ENCODE peak calls at places on chromosomes 4 and X, in nine cellular contexts. One of them, this sample, is unnamed.

GRCh38 chrX:77894921-77895886 is at the start of gene MAGT1:
- DNase-seq in fibroblast of mammary gland: peak
- DNase-seq in right lobe of liver: peak
- DNase-seq in lung: peak
- DNase-seq in AG10803: peak
- DNase-seq in AG04449: peak
- DNase-seq in GM12865: peak
- DNase-seq in MM.1S: peak
- DNase-seq in kidney epithelial cell: peak
- DNase-seq in this sample: peak

GRCh38 chr4:1843852-1844251 is 12.1 kb downstream of the LETM1 start:
- DNase-seq in fibroblast of mammary gland: peak
- DNase-seq in right lobe of liver: no peak
- DNase-seq in lung: no peak
- DNase-seq in AG10803: peak
- DNase-seq in AG04449: no peak
- DNase-seq in GM12865: no peak
- DNase-seq in MM.1S: no peak
- DNase-seq in kidney epithelial cell: no peak
- DNase-seq in this sample: no peak

GRCh38 chrX:44828008-44828605 is 15.7 kb upstream of the DUSP21 start:
- DNase-seq in fibroblast of mammary gland: peak
- DNase-seq in right lobe of liver: no peak
- DNase-seq in lung: no peak
- DNase-seq in AG10803: peak
- DNase-seq in AG04449: peak
- DNase-seq in GM12865: no peak
- DNase-seq in MM.1S: no peak
- DNase-seq in kidney epithelial cell: peak
- DNase-seq in this sample: no peak

GRCh38 chr4:40301592-40301991 is 33.5 kb upstream of the CHRNA9 start:
- DNase-seq in fibroblast of mammary gland: no peak
- DNase-seq in right lobe of liver: no peak
- DNase-seq in lung: no peak
- DNase-seq in AG10803: no peak
- DNase-seq in AG04449: no peak
- DNase-seq in GM12865: peak
- DNase-seq in MM.1S: peak
- DNase-seq in kidney epithelial cell: no peak
- DNase-seq in this sample: peak

GRCh38 chrX:124895947-124896346 is 423.7 kb upstream of the TEX13C start:
- DNase-seq in fibroblast of mammary gland: no peak
- DNase-seq in right lobe of liver: no peak
- DNase-seq in lung: no peak
- DNase-seq in AG10803: no peak
- DNase-seq in AG04449: no peak
- DNase-seq in GM12865: no peak
- DNase-seq in MM.1S: no peak
- DNase-seq in kidney epithelial cell: no peak
- DNase-seq in this sample: no peak

GRCh38 chr4:135243960-135244561 is 1042.5 kb upstream of the PABPC4L start:
- DNase-seq in fibroblast of mammary gland: peak
- DNase-seq in right lobe of liver: no peak
- DNase-seq in lung: no peak
- DNase-seq in AG10803: peak
- DNase-seq in AG04449: no peak
- DNase-seq in GM12865: no peak
- DNase-seq in MM.1S: no peak
- DNase-seq in kidney epithelial cell: no peak
- DNase-seq in this sample: no peak

GRCh38 chr4:119313237-119313636 is 8.7 kb downstream of the FABP2 start:
- DNase-seq in fibroblast of mammary gland: no peak
- DNase-seq in right lobe of liver: no peak
- DNase-seq in lung: no peak
- DNase-seq in AG10803: no peak
- DNase-seq in AG04449: no peak
- DNase-seq in GM12865: no peak
- DNase-seq in MM.1S: no peak
- DNase-seq in kidney epithelial cell: no peak
- DNase-seq in this sample: no peak

GRCh38 chr4:67909910-67910905 is 26.4 kb upstream of the TMPRSS11D start:
- DNase-seq in fibroblast of mammary gland: peak
- DNase-seq in right lobe of liver: no peak
- DNase-seq in lung: no peak
- DNase-seq in AG10803: peak
- DNase-seq in AG04449: no peak
- DNase-seq in GM12865: peak
- DNase-seq in MM.1S: peak
- DNase-seq in kidney epithelial cell: no peak
- DNase-seq in this sample: no peak

GRCh38 chrX:40105791-40106676 is 8.3 kb upstream of the BCOR start:
- DNase-seq in fibroblast of mammary gland: no peak
- DNase-seq in right lobe of liver: peak
- DNase-seq in lung: no peak
- DNase-seq in AG10803: no peak
- DNase-seq in AG04449: no peak
- DNase-seq in GM12865: peak
- DNase-seq in MM.1S: peak
- DNase-seq in kidney epithelial cell: no peak
- DNase-seq in this sample: no peak

DNA sequence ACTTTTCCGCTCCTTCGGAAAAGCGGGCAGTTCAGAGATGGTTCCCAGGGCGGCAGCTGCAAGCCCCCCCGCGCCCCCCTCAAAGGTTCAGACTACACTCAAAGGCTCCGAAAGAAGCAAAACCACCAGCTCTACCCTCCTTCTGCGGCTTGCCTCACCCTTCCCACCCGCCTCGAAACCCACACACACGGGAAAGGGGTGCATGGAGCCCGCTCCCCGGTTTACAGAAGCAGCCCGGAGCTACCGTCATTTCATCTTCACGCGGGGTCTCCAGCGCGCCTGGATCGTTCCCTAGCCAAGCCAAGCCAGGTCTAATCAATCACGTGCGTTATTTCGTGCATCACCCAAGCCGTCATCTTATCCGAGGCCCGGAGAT is 1.2 kb downstream of the NLGN4X start:
- DNase-seq in fibroblast of mammary gland: no peak
- DNase-seq in right lobe of liver: no peak
- DNase-seq in lung: no peak
- DNase-seq in AG10803: no peak
- DNase-seq in AG04449: no peak
- DNase-seq in GM12865: no peak
- DNase-seq in MM.1S: no peak
- DNase-seq in kidney epithelial cell: no peak
- DNase-seq in this sample: no peak
- H3K4me3 ChIP-seq in fibroblast of mammary gland: no peak
- H3K4me3 ChIP-seq in right lobe of liver: no peak
- H3K4me3 ChIP-seq in lung: no peak
- H3K4me3 ChIP-seq in AG10803: no peak
- H3K4me3 ChIP-seq in AG04449: no peak
- H3K4me3 ChIP-seq in GM12865: no peak
- H3K4me3 ChIP-seq in MM.1S: peak
- H3K4me3 ChIP-seq in kidney epithelial cell: peak
- H3K4me3 ChIP-seq in this sample: no peak

DNA sequence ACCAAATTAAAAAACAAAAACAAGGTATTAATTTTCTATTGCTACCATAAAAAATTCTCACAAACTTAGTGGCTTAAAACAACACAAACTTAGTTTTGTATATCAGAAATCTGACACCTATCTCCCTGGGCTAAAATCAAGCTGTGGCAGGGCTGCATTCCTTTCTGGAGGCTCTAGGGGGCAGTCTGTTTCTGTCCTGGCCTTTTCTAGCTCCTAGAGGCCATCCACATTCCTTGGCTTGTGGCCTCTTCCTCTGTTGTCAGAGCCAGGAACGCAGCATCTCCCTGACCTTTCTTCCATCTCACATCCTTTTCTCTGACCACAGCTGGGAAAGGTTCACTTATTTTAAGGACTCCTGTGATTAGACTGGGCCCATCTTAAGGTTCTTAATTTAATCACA is 38.9 kb upstream of the TLR2 start:
- DNase-seq in fibroblast of mammary gland: peak
- DNase-seq in right lobe of liver: no peak
- DNase-seq in lung: no peak
- DNase-seq in AG10803: no peak
- DNase-seq in AG04449: no peak
- DNase-seq in GM12865: no peak
- DNase-seq in MM.1S: no peak
- DNase-seq in kidney epithelial cell: no peak
- DNase-seq in this sample: no peak
- TF ChIP-seq CTCF in fibroblast of mammary gland: peak
- TF ChIP-seq CTCF in right lobe of liver: no peak
- TF ChIP-seq CTCF in lung: no peak
- TF ChIP-seq CTCF in AG10803: peak
- TF ChIP-seq CTCF in AG04449: no peak
- TF ChIP-seq CTCF in GM12865: peak
- TF ChIP-seq CTCF in MM.1S: peak
- TF ChIP-seq CTCF in kidney epithelial cell: peak
- TF ChIP-seq CTCF in this sample: peak

GRCh38 chrX:46575586-46575985 is 2.0 kb downstream of the CHST7 start:
- DNase-seq in fibroblast of mammary gland: no peak
- DNase-seq in right lobe of liver: no peak
- DNase-seq in lung: no peak
- DNase-seq in AG10803: no peak
- DNase-seq in AG04449: no peak
- DNase-seq in GM12865: no peak
- DNase-seq in MM.1S: no peak
- DNase-seq in kidney epithelial cell: no peak
- DNase-seq in this sample: no peak

GRCh38 chrX:46574941-46575381 is 1.4 kb downstream of the CHST7 start:
- DNase-seq in fibroblast of mammary gland: no peak
- DNase-seq in right lobe of liver: peak
- DNase-seq in lung: no peak
- DNase-seq in AG10803: no peak
- DNase-seq in AG04449: no peak
- DNase-seq in GM12865: peak
- DNase-seq in MM.1S: peak
- DNase-seq in kidney epithelial cell: no peak
- DNase-seq in this sample: no peak

GRCh38 chrX:46577116-46578005 is 3.8 kb downstream of the CHST7 start:
- DNase-seq in fibroblast of mammary gland: peak
- DNase-seq in right lobe of liver: no peak
- DNase-seq in lung: no peak
- DNase-seq in AG10803: peak
- DNase-seq in AG04449: no peak
- DNase-seq in GM12865: no peak
- DNase-seq in MM.1S: no peak
- DNase-seq in kidney epithelial cell: no peak
- DNase-seq in this sample: no peak

GRCh38 chrX:46575991-46576392 is 2.4 kb downstream of the CHST7 start:
- DNase-seq in fibroblast of mammary gland: peak
- DNase-seq in right lobe of liver: peak
- DNase-seq in lung: no peak
- DNase-seq in AG10803: peak
- DNase-seq in AG04449: no peak
- DNase-seq in GM12865: no peak
- DNase-seq in MM.1S: no peak
- DNase-seq in kidney epithelial cell: no peak
- DNase-seq in this sample: no peak

GRCh38 chrX:46576458-46576857 is 2.9 kb downstream of the CHST7 start:
- DNase-seq in fibroblast of mammary gland: peak
- DNase-seq in right lobe of liver: no peak
- DNase-seq in lung: no peak
- DNase-seq in AG10803: peak
- DNase-seq in AG04449: no peak
- DNase-seq in GM12865: no peak
- DNase-seq in MM.1S: no peak
- DNase-seq in kidney epithelial cell: no peak
- DNase-seq in this sample: no peak
- H3K4me3 ChIP-seq in fibroblast of mammary gland: no peak
- H3K4me3 ChIP-seq in right lobe of liver: peak
- H3K4me3 ChIP-seq in lung: no peak
- H3K4me3 ChIP-seq in AG10803: peak
- H3K4me3 ChIP-seq in AG04449: peak
- H3K4me3 ChIP-seq in GM12865: peak
- H3K4me3 ChIP-seq in MM.1S: no peak
- H3K4me3 ChIP-seq in kidney epithelial cell: no peak
- H3K4me3 ChIP-seq in this sample: peak

GRCh38 chrX:71871367-71871766 is 39.3 kb upstream of the NHSL2 start:
- DNase-seq in fibroblast of mammary gland: peak
- DNase-seq in right lobe of liver: no peak
- DNase-seq in lung: no peak
- DNase-seq in AG10803: no peak
- DNase-seq in AG04449: no peak
- DNase-seq in GM12865: no peak
- DNase-seq in MM.1S: no peak
- DNase-seq in kidney epithelial cell: no peak
- DNase-seq in this sample: no peak

GRCh38 chrX:71873459-71873833 is 37.2 kb upstream of the NHSL2 start:
- DNase-seq in fibroblast of mammary gland: no peak
- DNase-seq in right lobe of liver: no peak
- DNase-seq in lung: no peak
- DNase-seq in AG10803: no peak
- DNase-seq in AG04449: no peak
- DNase-seq in GM12865: no peak
- DNase-seq in MM.1S: no peak
- DNase-seq in kidney epithelial cell: no peak
- DNase-seq in this sample: no peak

GRCh38 chrX:71867680-71868079 is 43.0 kb upstream of the NHSL2 start:
- DNase-seq in fibroblast of mammary gland: no peak
- DNase-seq in right lobe of liver: no peak
- DNase-seq in lung: no peak
- DNase-seq in AG10803: no peak
- DNase-seq in AG04449: no peak
- DNase-seq in GM12865: no peak
- DNase-seq in MM.1S: no peak
- DNase-seq in kidney epithelial cell: no peak
- DNase-seq in this sample: no peak

GRCh38 chrX:71872542-71873458 is 37.8 kb upstream of the NHSL2 start:
- DNase-seq in fibroblast of mammary gland: no peak
- DNase-seq in right lobe of liver: no peak
- DNase-seq in lung: no peak
- DNase-seq in AG10803: no peak
- DNase-seq in AG04449: no peak
- DNase-seq in GM12865: no peak
- DNase-seq in MM.1S: no peak
- DNase-seq in kidney epithelial cell: no peak
- DNase-seq in this sample: no peak

DNA sequence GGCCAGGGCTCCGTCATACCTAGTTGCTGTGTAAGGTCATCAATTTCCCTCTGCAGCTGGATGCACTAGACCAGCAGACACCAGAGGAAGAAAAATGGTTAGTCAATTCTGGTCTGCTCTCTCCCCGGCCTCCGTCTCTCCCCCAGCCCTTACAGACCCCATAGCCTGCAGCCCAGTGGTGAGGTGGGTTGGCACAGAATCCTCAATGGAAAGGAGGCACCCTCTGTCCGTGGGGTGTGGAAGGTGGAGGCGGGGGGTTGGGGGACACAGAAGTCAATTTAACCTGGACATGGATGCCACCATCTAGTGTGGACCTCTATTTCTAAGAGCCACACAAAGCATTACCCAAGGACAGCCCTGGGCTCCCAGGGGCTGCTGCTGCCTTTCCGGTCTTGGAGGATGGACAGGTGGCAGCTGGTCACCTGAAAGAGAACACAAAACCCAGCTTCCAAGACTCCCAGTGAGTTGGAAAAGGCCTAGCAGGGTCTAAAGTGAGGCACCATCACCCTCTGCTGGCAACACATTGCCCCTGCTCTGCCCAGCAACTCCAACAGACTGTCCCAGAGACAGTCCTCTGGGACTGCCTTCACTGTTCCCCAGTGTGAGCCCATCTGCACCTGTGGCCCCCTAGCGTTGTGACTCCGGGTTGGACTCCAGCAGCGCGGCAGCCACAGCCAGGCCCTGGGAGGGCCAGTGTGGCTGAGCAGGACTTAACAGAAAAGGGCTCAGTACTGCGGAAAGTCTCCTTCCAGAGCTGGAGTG is 40.1 kb upstream of the NHSL2 start:
- DNase-seq in fibroblast of mammary gland: peak
- DNase-seq in right lobe of liver: no peak
- DNase-seq in lung: no peak
- DNase-seq in AG10803: no peak
- DNase-seq in AG04449: no peak
- DNase-seq in GM12865: peak
- DNase-seq in MM.1S: peak
- DNase-seq in kidney epithelial cell: no peak
- DNase-seq in this sample: no peak
- TF ChIP-seq CTCF in fibroblast of mammary gland: peak
- TF ChIP-seq CTCF in right lobe of liver: no peak
- TF ChIP-seq CTCF in lung: no peak
- TF ChIP-seq CTCF in AG10803: peak
- TF ChIP-seq CTCF in AG04449: peak
- TF ChIP-seq CTCF in GM12865: peak
- TF ChIP-seq CTCF in MM.1S: peak
- TF ChIP-seq CTCF in kidney epithelial cell: peak
- TF ChIP-seq CTCF in this sample: peak

This sample was measured in GM12864.